ENCODE peak calls at places on chromosomes 12 and 14, in eight cellular contexts. One of them, this sample, is unnamed.

GRCh38 chr12:125742413-125742812 is 677.2 kb downstream of the AACS start:
- DNase-seq in RWPE2: no peak
- DNase-seq in germinal center: no peak
- DNase-seq in T-helper 1 cell: no peak
- DNase-seq in AG10803: no peak
- DNase-seq in stimulated activated CD8-positive, alpha-beta memory T cell treated with anti-CD3 and anti-CD28 coated beads, Interleukin-7, amount 100 ng/mL, for 4 hours: no peak
- DNase-seq in activated CD4-positive, alpha-beta T cell treated with anti-CD3 and anti-CD28 coated beads for 48 hours: no peak
- DNase-seq in D341Med: no peak
- DNase-seq in this sample: no peak

GRCh38 chr14:24605435-24606190 is 3.9 kb downstream of the GZMH start:
- DNase-seq in RWPE2: no peak
- DNase-seq in germinal center: peak
- DNase-seq in T-helper 1 cell: peak
- DNase-seq in AG10803: peak
- DNase-seq in stimulated activated CD8-positive, alpha-beta memory T cell treated with anti-CD3 and anti-CD28 coated beads, Interleukin-7, amount 100 ng/mL, for 4 hours: peak
- DNase-seq in activated CD4-positive, alpha-beta T cell treated with anti-CD3 and anti-CD28 coated beads for 48 hours: peak
- DNase-seq in D341Med: peak
- DNase-seq in this sample: peak

GRCh38 chr12:46830731-46831334 is 5.0 kb upstream of the SLC38A4 start:
- DNase-seq in RWPE2: no peak
- DNase-seq in germinal center: no peak
- DNase-seq in T-helper 1 cell: no peak
- DNase-seq in AG10803: no peak
- DNase-seq in stimulated activated CD8-positive, alpha-beta memory T cell treated with anti-CD3 and anti-CD28 coated beads, Interleukin-7, amount 100 ng/mL, for 4 hours: no peak
- DNase-seq in activated CD4-positive, alpha-beta T cell treated with anti-CD3 and anti-CD28 coated beads for 48 hours: peak
- DNase-seq in D341Med: peak
- DNase-seq in this sample: no peak

GRCh38 chr14:78278464-78278863 is 108.3 kb downstream of the NRXN3 start:
- DNase-seq in RWPE2: no peak
- DNase-seq in germinal center: no peak
- DNase-seq in T-helper 1 cell: no peak
- DNase-seq in AG10803: no peak
- DNase-seq in stimulated activated CD8-positive, alpha-beta memory T cell treated with anti-CD3 and anti-CD28 coated beads, Interleukin-7, amount 100 ng/mL, for 4 hours: no peak
- DNase-seq in activated CD4-positive, alpha-beta T cell treated with anti-CD3 and anti-CD28 coated beads for 48 hours: no peak
- DNase-seq in D341Med: no peak
- DNase-seq in this sample: no peak

GRCh38 chr12:98698603-98699463 is 53.7 kb downstream of the APAF1 start:
- DNase-seq in RWPE2: no peak
- DNase-seq in germinal center: peak
- DNase-seq in T-helper 1 cell: no peak
- DNase-seq in AG10803: peak
- DNase-seq in stimulated activated CD8-positive, alpha-beta memory T cell treated with anti-CD3 and anti-CD28 coated beads, Interleukin-7, amount 100 ng/mL, for 4 hours: peak
- DNase-seq in activated CD4-positive, alpha-beta T cell treated with anti-CD3 and anti-CD28 coated beads for 48 hours: peak
- DNase-seq in D341Med: peak
- DNase-seq in this sample: no peak

GRCh38 chr12:92349635-92350034 is 204.0 kb upstream of the BTG1 start:
- DNase-seq in RWPE2: no peak
- DNase-seq in germinal center: no peak
- DNase-seq in T-helper 1 cell: no peak
- DNase-seq in AG10803: no peak
- DNase-seq in stimulated activated CD8-positive, alpha-beta memory T cell treated with anti-CD3 and anti-CD28 coated beads, Interleukin-7, amount 100 ng/mL, for 4 hours: no peak
- DNase-seq in activated CD4-positive, alpha-beta T cell treated with anti-CD3 and anti-CD28 coated beads for 48 hours: no peak
- DNase-seq in D341Med: no peak
- DNase-seq in this sample: no peak

GRCh38 chr12:51672334-51672733 is 81.3 kb downstream of the SCN8A start:
- DNase-seq in RWPE2: no peak
- DNase-seq in germinal center: no peak
- DNase-seq in T-helper 1 cell: no peak
- DNase-seq in AG10803: no peak
- DNase-seq in stimulated activated CD8-positive, alpha-beta memory T cell treated with anti-CD3 and anti-CD28 coated beads, Interleukin-7, amount 100 ng/mL, for 4 hours: no peak
- DNase-seq in activated CD4-positive, alpha-beta T cell treated with anti-CD3 and anti-CD28 coated beads for 48 hours: no peak
- DNase-seq in D341Med: no peak
- DNase-seq in this sample: no peak

GRCh38 chr14:65169351-65169750 is 67.0 kb upstream of the MAX start:
- DNase-seq in RWPE2: no peak
- DNase-seq in germinal center: no peak
- DNase-seq in T-helper 1 cell: no peak
- DNase-seq in AG10803: peak
- DNase-seq in stimulated activated CD8-positive, alpha-beta memory T cell treated with anti-CD3 and anti-CD28 coated beads, Interleukin-7, amount 100 ng/mL, for 4 hours: no peak
- DNase-seq in activated CD4-positive, alpha-beta T cell treated with anti-CD3 and anti-CD28 coated beads for 48 hours: no peak
- DNase-seq in D341Med: no peak
- DNase-seq in this sample: no peak

GRCh38 chr14:23285530-23286019 is 357 bp downstream of the HOMEZ start:
- DNase-seq in RWPE2: no peak
- DNase-seq in germinal center: no peak
- DNase-seq in T-helper 1 cell: no peak
- DNase-seq in AG10803: no peak
- DNase-seq in stimulated activated CD8-positive, alpha-beta memory T cell treated with anti-CD3 and anti-CD28 coated beads, Interleukin-7, amount 100 ng/mL, for 4 hours: no peak
- DNase-seq in activated CD4-positive, alpha-beta T cell treated with anti-CD3 and anti-CD28 coated beads for 48 hours: no peak
- DNase-seq in D341Med: no peak
- DNase-seq in this sample: no peak

GRCh38 chr14:59464651-59465569 is at the start of gene GPR135:
- DNase-seq in RWPE2: peak
- DNase-seq in germinal center: peak
- DNase-seq in T-helper 1 cell: peak
- DNase-seq in AG10803: peak
- DNase-seq in stimulated activated CD8-positive, alpha-beta memory T cell treated with anti-CD3 and anti-CD28 coated beads, Interleukin-7, amount 100 ng/mL, for 4 hours: no peak
- DNase-seq in activated CD4-positive, alpha-beta T cell treated with anti-CD3 and anti-CD28 coated beads for 48 hours: peak
- DNase-seq in D341Med: peak
- DNase-seq in this sample: peak

GRCh38 chr12:1131811-1132224 is 140.8 kb downstream of the ERC1 start:
- DNase-seq in RWPE2: no peak
- DNase-seq in germinal center: no peak
- DNase-seq in T-helper 1 cell: no peak
- DNase-seq in AG10803: no peak
- DNase-seq in stimulated activated CD8-positive, alpha-beta memory T cell treated with anti-CD3 and anti-CD28 coated beads, Interleukin-7, amount 100 ng/mL, for 4 hours: no peak
- DNase-seq in activated CD4-positive, alpha-beta T cell treated with anti-CD3 and anti-CD28 coated beads for 48 hours: no peak
- DNase-seq in D341Med: no peak
- DNase-seq in this sample: no peak

GRCh38 chr14:105526781-105527380 is 498 bp downstream of the TMEM121 start:
- DNase-seq in RWPE2: peak
- DNase-seq in germinal center: no peak
- DNase-seq in T-helper 1 cell: no peak
- DNase-seq in AG10803: no peak
- DNase-seq in stimulated activated CD8-positive, alpha-beta memory T cell treated with anti-CD3 and anti-CD28 coated beads, Interleukin-7, amount 100 ng/mL, for 4 hours: no peak
- DNase-seq in activated CD4-positive, alpha-beta T cell treated with anti-CD3 and anti-CD28 coated beads for 48 hours: no peak
- DNase-seq in D341Med: no peak
- DNase-seq in this sample: no peak

GRCh38 chr14:68736519-68736918 is 56.3 kb downstream of the ZFP36L1 start:
- DNase-seq in RWPE2: no peak
- DNase-seq in germinal center: no peak
- DNase-seq in T-helper 1 cell: no peak
- DNase-seq in AG10803: no peak
- DNase-seq in stimulated activated CD8-positive, alpha-beta memory T cell treated with anti-CD3 and anti-CD28 coated beads, Interleukin-7, amount 100 ng/mL, for 4 hours: no peak
- DNase-seq in activated CD4-positive, alpha-beta T cell treated with anti-CD3 and anti-CD28 coated beads for 48 hours: no peak
- DNase-seq in D341Med: no peak
- DNase-seq in this sample: no peak

GRCh38 chr12:132359551-132359950 is 30.2 kb upstream of the GALNT9 start:
- DNase-seq in RWPE2: peak
- DNase-seq in germinal center: no peak
- DNase-seq in T-helper 1 cell: no peak
- DNase-seq in AG10803: no peak
- DNase-seq in stimulated activated CD8-positive, alpha-beta memory T cell treated with anti-CD3 and anti-CD28 coated beads, Interleukin-7, amount 100 ng/mL, for 4 hours: no peak
- DNase-seq in activated CD4-positive, alpha-beta T cell treated with anti-CD3 and anti-CD28 coated beads for 48 hours: no peak
- DNase-seq in D341Med: no peak
- DNase-seq in this sample: no peak

GRCh38 chr14:60266021-60266937 is 17.3 kb downstream of the PPM1A start:
- DNase-seq in RWPE2: no peak
- DNase-seq in germinal center: peak
- DNase-seq in T-helper 1 cell: no peak
- DNase-seq in AG10803: peak
- DNase-seq in stimulated activated CD8-positive, alpha-beta memory T cell treated with anti-CD3 and anti-CD28 coated beads, Interleukin-7, amount 100 ng/mL, for 4 hours: no peak
- DNase-seq in activated CD4-positive, alpha-beta T cell treated with anti-CD3 and anti-CD28 coated beads for 48 hours: peak
- DNase-seq in D341Med: peak
- DNase-seq in this sample: no peak

GRCh38 chr14:60294670-60295069 is 45.6 kb downstream of the PPM1A start:
- DNase-seq in RWPE2: no peak
- DNase-seq in germinal center: no peak
- DNase-seq in T-helper 1 cell: no peak
- DNase-seq in AG10803: no peak
- DNase-seq in stimulated activated CD8-positive, alpha-beta memory T cell treated with anti-CD3 and anti-CD28 coated beads, Interleukin-7, amount 100 ng/mL, for 4 hours: no peak
- DNase-seq in activated CD4-positive, alpha-beta T cell treated with anti-CD3 and anti-CD28 coated beads for 48 hours: no peak
- DNase-seq in D341Med: no peak
- DNase-seq in this sample: no peak

GRCh38 chr14:74638066-74638465 is 26.0 kb upstream of the LTBP2 start:
- DNase-seq in RWPE2: no peak
- DNase-seq in germinal center: no peak
- DNase-seq in T-helper 1 cell: no peak
- DNase-seq in AG10803: no peak
- DNase-seq in stimulated activated CD8-positive, alpha-beta memory T cell treated with anti-CD3 and anti-CD28 coated beads, Interleukin-7, amount 100 ng/mL, for 4 hours: no peak
- DNase-seq in activated CD4-positive, alpha-beta T cell treated with anti-CD3 and anti-CD28 coated beads for 48 hours: no peak
- DNase-seq in D341Med: peak
- DNase-seq in this sample: no peak

GRCh38 chr12:67681145-67681778 is 32.7 kb downstream of the DYRK2 start:
- DNase-seq in RWPE2: no peak
- DNase-seq in germinal center: no peak
- DNase-seq in T-helper 1 cell: no peak
- DNase-seq in AG10803: peak
- DNase-seq in stimulated activated CD8-positive, alpha-beta memory T cell treated with anti-CD3 and anti-CD28 coated beads, Interleukin-7, amount 100 ng/mL, for 4 hours: no peak
- DNase-seq in activated CD4-positive, alpha-beta T cell treated with anti-CD3 and anti-CD28 coated beads for 48 hours: no peak
- DNase-seq in D341Med: no peak
- DNase-seq in this sample: no peak

GRCh38 chr12:85796001-85796400 is 40.2 kb downstream of the RASSF9 start:
- DNase-seq in RWPE2: no peak
- DNase-seq in germinal center: no peak
- DNase-seq in T-helper 1 cell: no peak
- DNase-seq in AG10803: no peak
- DNase-seq in stimulated activated CD8-positive, alpha-beta memory T cell treated with anti-CD3 and anti-CD28 coated beads, Interleukin-7, amount 100 ng/mL, for 4 hours: no peak
- DNase-seq in activated CD4-positive, alpha-beta T cell treated with anti-CD3 and anti-CD28 coated beads for 48 hours: no peak
- DNase-seq in D341Med: no peak
- DNase-seq in this sample: no peak

GRCh38 chr12:48977290-48978281 is 536 bp upstream of the WNT1 start:
- DNase-seq in RWPE2: no peak
- DNase-seq in germinal center: peak
- DNase-seq in T-helper 1 cell: peak
- DNase-seq in AG10803: no peak
- DNase-seq in stimulated activated CD8-positive, alpha-beta memory T cell treated with anti-CD3 and anti-CD28 coated beads, Interleukin-7, amount 100 ng/mL, for 4 hours: peak
- DNase-seq in activated CD4-positive, alpha-beta T cell treated with anti-CD3 and anti-CD28 coated beads for 48 hours: peak
- DNase-seq in D341Med: peak
- DNase-seq in this sample: peak

GRCh38 chr12:92721130-92721529 is 18.3 kb downstream of the PLEKHG7 start:
- DNase-seq in RWPE2: no peak
- DNase-seq in germinal center: no peak
- DNase-seq in T-helper 1 cell: no peak
- DNase-seq in AG10803: peak
- DNase-seq in stimulated activated CD8-positive, alpha-beta memory T cell treated with anti-CD3 and anti-CD28 coated beads, Interleukin-7, amount 100 ng/mL, for 4 hours: no peak
- DNase-seq in activated CD4-positive, alpha-beta T cell treated with anti-CD3 and anti-CD28 coated beads for 48 hours: no peak
- DNase-seq in D341Med: no peak
- DNase-seq in this sample: no peak

GRCh38 chr12:23906329-23906728 is 43.1 kb downstream of the SOX5 start:
- DNase-seq in RWPE2: no peak
- DNase-seq in germinal center: no peak
- DNase-seq in T-helper 1 cell: no peak
- DNase-seq in AG10803: peak
- DNase-seq in stimulated activated CD8-positive, alpha-beta memory T cell treated with anti-CD3 and anti-CD28 coated beads, Interleukin-7, amount 100 ng/mL, for 4 hours: no peak
- DNase-seq in activated CD4-positive, alpha-beta T cell treated with anti-CD3 and anti-CD28 coated beads for 48 hours: no peak
- DNase-seq in D341Med: no peak
- DNase-seq in this sample: no peak

GRCh38 chr14:32513571-32514009 is 184.5 kb downstream of the AKAP6 start:
- DNase-seq in RWPE2: no peak
- DNase-seq in germinal center: no peak
- DNase-seq in T-helper 1 cell: no peak
- DNase-seq in AG10803: peak
- DNase-seq in stimulated activated CD8-positive, alpha-beta memory T cell treated with anti-CD3 and anti-CD28 coated beads, Interleukin-7, amount 100 ng/mL, for 4 hours: no peak
- DNase-seq in activated CD4-positive, alpha-beta T cell treated with anti-CD3 and anti-CD28 coated beads for 48 hours: no peak
- DNase-seq in D341Med: no peak
- DNase-seq in this sample: no peak

GRCh38 chr12:90235642-90236041 is 527.0 kb upstream of the ATP2B1 start:
- DNase-seq in RWPE2: peak
- DNase-seq in germinal center: no peak
- DNase-seq in T-helper 1 cell: no peak
- DNase-seq in AG10803: peak
- DNase-seq in stimulated activated CD8-positive, alpha-beta memory T cell treated with anti-CD3 and anti-CD28 coated beads, Interleukin-7, amount 100 ng/mL, for 4 hours: no peak
- DNase-seq in activated CD4-positive, alpha-beta T cell treated with anti-CD3 and anti-CD28 coated beads for 48 hours: no peak
- DNase-seq in D341Med: no peak
- DNase-seq in this sample: no peak

GRCh38 chr14:43687866-43688265 is 819.2 kb downstream of the FSCB start:
- DNase-seq in RWPE2: no peak
- DNase-seq in germinal center: no peak
- DNase-seq in T-helper 1 cell: no peak
- DNase-seq in AG10803: peak
- DNase-seq in stimulated activated CD8-positive, alpha-beta memory T cell treated with anti-CD3 and anti-CD28 coated beads, Interleukin-7, amount 100 ng/mL, for 4 hours: no peak
- DNase-seq in activated CD4-positive, alpha-beta T cell treated with anti-CD3 and anti-CD28 coated beads for 48 hours: no peak
- DNase-seq in D341Med: no peak
- DNase-seq in this sample: no peak

GRCh38 chr14:24840204-24840893 is 206.4 kb upstream of the GZMB start:
- DNase-seq in RWPE2: no peak
- DNase-seq in germinal center: no peak
- DNase-seq in T-helper 1 cell: no peak
- DNase-seq in AG10803: peak
- DNase-seq in stimulated activated CD8-positive, alpha-beta memory T cell treated with anti-CD3 and anti-CD28 coated beads, Interleukin-7, amount 100 ng/mL, for 4 hours: no peak
- DNase-seq in activated CD4-positive, alpha-beta T cell treated with anti-CD3 and anti-CD28 coated beads for 48 hours: no peak
- DNase-seq in D341Med: no peak
- DNase-seq in this sample: no peak

GRCh38 chr14:39265032-39265431 is 31.3 kb downstream of the MIA2 start:
- DNase-seq in RWPE2: no peak
- DNase-seq in germinal center: no peak
- DNase-seq in T-helper 1 cell: no peak
- DNase-seq in AG10803: peak
- DNase-seq in stimulated activated CD8-positive, alpha-beta memory T cell treated with anti-CD3 and anti-CD28 coated beads, Interleukin-7, amount 100 ng/mL, for 4 hours: no peak
- DNase-seq in activated CD4-positive, alpha-beta T cell treated with anti-CD3 and anti-CD28 coated beads for 48 hours: no peak
- DNase-seq in D341Med: no peak
- DNase-seq in this sample: no peak

GRCh38 chr14:102183922-102184677 is 44.4 kb downstream of the WDR20 start:
- DNase-seq in RWPE2: no peak
- DNase-seq in germinal center: no peak
- DNase-seq in T-helper 1 cell: no peak
- DNase-seq in AG10803: no peak
- DNase-seq in stimulated activated CD8-positive, alpha-beta memory T cell treated with anti-CD3 and anti-CD28 coated beads, Interleukin-7, amount 100 ng/mL, for 4 hours: no peak
- DNase-seq in activated CD4-positive, alpha-beta T cell treated with anti-CD3 and anti-CD28 coated beads for 48 hours: peak
- DNase-seq in D341Med: peak
- DNase-seq in this sample: no peak

GRCh38 chr14:74574092-74574438 is 38.0 kb downstream of the LTBP2 start:
- DNase-seq in RWPE2: no peak
- DNase-seq in germinal center: no peak
- DNase-seq in T-helper 1 cell: no peak
- DNase-seq in AG10803: no peak
- DNase-seq in stimulated activated CD8-positive, alpha-beta memory T cell treated with anti-CD3 and anti-CD28 coated beads, Interleukin-7, amount 100 ng/mL, for 4 hours: no peak
- DNase-seq in activated CD4-positive, alpha-beta T cell treated with anti-CD3 and anti-CD28 coated beads for 48 hours: no peak
- DNase-seq in D341Med: no peak
- DNase-seq in this sample: no peak

GRCh38 chr12:107319536-107320030 is 226.2 kb upstream of the CRY1 start:
- DNase-seq in RWPE2: no peak
- DNase-seq in germinal center: no peak
- DNase-seq in T-helper 1 cell: peak
- DNase-seq in AG10803: no peak
- DNase-seq in stimulated activated CD8-positive, alpha-beta memory T cell treated with anti-CD3 and anti-CD28 coated beads, Interleukin-7, amount 100 ng/mL, for 4 hours: no peak
- DNase-seq in activated CD4-positive, alpha-beta T cell treated with anti-CD3 and anti-CD28 coated beads for 48 hours: no peak
- DNase-seq in D341Med: peak
- DNase-seq in this sample: peak

GRCh38 chr12:56377989-56378316 is 15.3 kb upstream of the APOF start:
- DNase-seq in RWPE2: no peak
- DNase-seq in germinal center: no peak
- DNase-seq in T-helper 1 cell: no peak
- DNase-seq in AG10803: no peak
- DNase-seq in stimulated activated CD8-positive, alpha-beta memory T cell treated with anti-CD3 and anti-CD28 coated beads, Interleukin-7, amount 100 ng/mL, for 4 hours: no peak
- DNase-seq in activated CD4-positive, alpha-beta T cell treated with anti-CD3 and anti-CD28 coated beads for 48 hours: no peak
- DNase-seq in D341Med: no peak
- DNase-seq in this sample: no peak

GRCh38 chr12:49868952-49869815 is 26.3 kb upstream of the BCDIN3D start:
- DNase-seq in RWPE2: no peak
- DNase-seq in germinal center: no peak
- DNase-seq in T-helper 1 cell: no peak
- DNase-seq in AG10803: peak
- DNase-seq in stimulated activated CD8-positive, alpha-beta memory T cell treated with anti-CD3 and anti-CD28 coated beads, Interleukin-7, amount 100 ng/mL, for 4 hours: no peak
- DNase-seq in activated CD4-positive, alpha-beta T cell treated with anti-CD3 and anti-CD28 coated beads for 48 hours: no peak
- DNase-seq in D341Med: peak
- DNase-seq in this sample: no peak

GRCh38 chr12:19811922-19812321 is 372.6 kb downstream of the AEBP2 start:
- DNase-seq in RWPE2: no peak
- DNase-seq in germinal center: no peak
- DNase-seq in T-helper 1 cell: no peak
- DNase-seq in AG10803: no peak
- DNase-seq in stimulated activated CD8-positive, alpha-beta memory T cell treated with anti-CD3 and anti-CD28 coated beads, Interleukin-7, amount 100 ng/mL, for 4 hours: no peak
- DNase-seq in activated CD4-positive, alpha-beta T cell treated with anti-CD3 and anti-CD28 coated beads for 48 hours: no peak
- DNase-seq in D341Med: no peak
- DNase-seq in this sample: no peak

GRCh38 chr12:106634206-106634605 is 51.4 kb downstream of the RFX4 start:
- DNase-seq in RWPE2: no peak
- DNase-seq in germinal center: no peak
- DNase-seq in T-helper 1 cell: no peak
- DNase-seq in AG10803: no peak
- DNase-seq in stimulated activated CD8-positive, alpha-beta memory T cell treated with anti-CD3 and anti-CD28 coated beads, Interleukin-7, amount 100 ng/mL, for 4 hours: no peak
- DNase-seq in activated CD4-positive, alpha-beta T cell treated with anti-CD3 and anti-CD28 coated beads for 48 hours: no peak
- DNase-seq in D341Med: peak
- DNase-seq in this sample: no peak

This sample was measured in activated T-helper 2 cell treated with anti-CD3 and anti-CD28 coated beads, Interferon-gamma antibody, Interleukin-2, Interleukin-4, amounts not matched to agents 10 μg/mL and 5 μg/mL and 100 μg/mL, durations not matched to agents 14 hours and 24 hours and 36 hours.